ENCODE peak calls at places on chromosomes 16 and 17, in seven cellular contexts. Q, K, S, L, P, N and W are unnamed samples.

GRCh38 chr16:70254965-70255286 is 3.2 kb upstream of the EXOSC6 start:
- DNase-seq in S (no peak), Q (no peak), K (no peak), P (no peak), L (no peak), N (no peak), W (no peak)

GRCh38 chr16:46817961-46818360 is 13.0 kb downstream of the C16orf87 start:
- DNase-seq in S (no peak), N (no peak), K (no peak), Q (peak; percentile 18), L (no peak), P (no peak), W (no peak)

GRCh38 chr16:66344533-66345145 is 21.9 kb upstream of the CDH5 start:
- DNase-seq in Q (peak; percentile 81), P (no peak), K (peak; percentile 71), S (peak; percentile 55), L (no peak), N (no peak), W (no peak)

GRCh38 chr17:78341559-78342437 is 18.1 kb downstream of the SOCS3 start:
- DNase-seq in L (peak; percentile 87), K (peak; percentile 92), N (no peak), P (peak; percentile 96), Q (peak; percentile 88), S (peak; percentile 82), W (peak; percentile 84)

GRCh38 chr17:9028632-9029570 is 7.6 kb downstream of the NTN1 start:
- DNase-seq in S (no peak), K (peak; percentile 57), Q (no peak), L (no peak), P (no peak), N (no peak), W (no peak)

GRCh38 chr17:60971515-60972369 is 294.1 kb downstream of the BCAS3 start:
- DNase-seq in Q (peak; percentile 78), P (no peak), L (peak; percentile 19), S (peak; percentile 76), K (peak; percentile 85), N (no peak), W (no peak)

GRCh38 chr16:19913306-19913717 is 28.7 kb upstream of the GPRC5B start:
- DNase-seq in N (no peak), L (no peak), K (no peak), P (no peak), Q (no peak), S (no peak), W (no peak)

GRCh38 chr17:43545383-43545632 is 832 bp downstream of the ETV4 start:
- DNase-seq in N (no peak), S (no peak), L (no peak), K (no peak), Q (no peak), P (no peak), W (peak; percentile 33)

GRCh38 chr17:43018932-43019331 is 3.3 kb downstream of the VAT1 start:
- DNase-seq in L (no peak), S (no peak), P (no peak), K (no peak), N (no peak), Q (no peak), W (no peak)

GRCh38 chr17:51618485-51618884 is 358.1 kb downstream of the UTP18 start:
- DNase-seq in K (peak; percentile 21), L (no peak), P (no peak), Q (no peak), S (no peak), N (no peak), W (no peak)

GRCh38 chr17:77424585-77425344 is 284.0 kb downstream of the SEC14L1 start:
- DNase-seq in N (no peak), K (peak; percentile 76), S (no peak), P (peak; percentile 98), Q (no peak), L (peak; percentile 98), W (peak; percentile 94)

GRCh38 chr17:49841548-49841947 is 6.3 kb downstream of the TAC4 start:
- DNase-seq in N (no peak), P (no peak), L (no peak), Q (no peak), S (no peak), K (no peak), W (no peak)

GRCh38 chr17:1398900-1399299 is 1.1 kb downstream of the YWHAE start:
- DNase-seq in Q (no peak), P (no peak), K (no peak), N (no peak), L (no peak), S (no peak), W (no peak)

GRCh38 chr17:32626371-32626770 is 139.6 kb downstream of the CDK5R1 start:
- DNase-seq in Q (no peak), S (no peak), N (no peak), K (no peak), P (no peak), L (no peak), W (no peak)

GRCh38 chr17:7355053-7355452 is at the start of gene TMEM95:
- DNase-seq in N (no peak), L (peak; percentile 56), S (no peak), P (peak; percentile 78), Q (no peak), K (no peak), W (peak; percentile 64)

GRCh38 chr17:57356722-57357391 is 100.5 kb downstream of the MSI2 start:
- DNase-seq in N (no peak), K (peak; percentile 71), Q (peak; percentile 43), S (no peak), L (no peak), P (no peak), W (no peak)

GRCh38 chr17:34728771-34729310 is 149.5 kb downstream of the TMEM132E start:
- DNase-seq in P (no peak), L (no peak), K (peak; percentile 76), S (no peak), N (no peak), Q (peak; percentile 58), W (no peak)

GRCh38 chr17:74755533-74755932 is 7.1 kb downstream of the NHERF1 start:
- DNase-seq in S (no peak), Q (no peak), P (no peak), N (no peak), K (no peak), L (no peak), W (no peak)
- H3K4me1 ChIP-seq in S (peaks cover 36% of the 10 kb centered on the region), Q (peaks cover 43% of the 10 kb centered on the region), P (peaks cover 52% of the 10 kb centered on the region), N (peaks cover 17% of the 10 kb centered on the region), K (peaks cover 41% of the 10 kb centered on the region), L (peaks cover 19% of the 10 kb centered on the region), W (peaks cover 10% of the 10 kb centered on the region)

DNA sequence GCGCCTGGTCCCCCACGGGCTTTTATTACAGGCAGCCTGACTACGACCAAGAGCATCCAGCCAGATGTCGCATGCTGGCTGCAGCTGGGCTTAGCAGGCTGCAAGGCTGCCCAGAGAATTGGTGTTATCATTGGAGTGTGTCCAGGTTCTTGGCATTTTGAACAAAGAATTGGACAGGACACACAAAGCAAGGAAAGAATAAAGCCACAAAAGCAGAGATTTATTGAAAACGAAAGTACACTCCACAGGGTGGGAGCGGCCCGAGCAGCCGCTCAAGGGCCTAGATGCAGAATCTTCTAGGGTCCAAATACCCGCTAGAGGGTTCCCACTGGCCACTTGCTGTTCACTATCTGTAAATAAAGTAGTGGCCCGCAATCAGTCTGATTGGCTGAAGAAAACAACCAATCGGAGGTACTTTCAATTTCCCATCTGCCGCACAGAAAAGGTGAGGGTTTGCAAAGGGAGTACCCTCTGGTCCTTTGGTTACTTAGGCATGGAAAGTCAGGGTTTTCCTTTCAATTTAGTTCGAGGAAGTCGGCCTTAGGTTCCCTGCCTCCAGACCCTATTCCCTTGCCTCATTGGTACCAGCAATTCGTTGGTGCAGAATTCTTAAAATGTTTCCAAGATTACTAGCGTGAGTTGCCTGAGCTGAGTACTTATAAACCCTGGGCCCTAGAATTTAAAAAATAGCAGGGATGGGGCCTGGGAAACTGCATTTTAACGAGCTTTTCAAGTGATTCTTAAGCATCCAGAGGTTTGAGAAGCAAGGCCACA is 38.5 kb upstream of the CNEP1R1 start:
- DNase-seq in L (no peak), Q (peak; percentile 40), P (no peak), S (peak; percentile 3), N (no peak), K (peak; percentile 49), W (no peak)
- H3K27ac ChIP-seq in L (no peak overlapping the region), Q (no peak overlapping the region), P (no peak overlapping the region), S (no peak overlapping the region), N (no peak overlapping the region), K (no peak overlapping the region), W (no peak overlapping the region)

DNA sequence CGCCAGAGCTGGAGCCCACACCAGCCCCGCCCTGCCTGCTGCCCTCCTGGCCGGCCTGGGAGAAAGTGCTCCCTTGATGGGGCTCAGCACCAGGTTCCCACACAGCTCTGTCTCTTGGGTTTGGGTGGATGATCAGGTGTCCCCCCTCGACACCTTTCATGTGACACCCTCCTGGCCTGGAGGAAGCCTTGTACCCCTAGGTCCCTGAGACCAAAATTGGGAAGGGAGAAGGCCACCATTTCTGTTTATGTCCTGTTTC is 19.4 kb upstream of the PLLP start:
- DNase-seq in S (no peak), N (no peak), K (no peak), P (no peak), Q (no peak), L (no peak), W (no peak)
- TF ChIP-seq CTCF in S (no peak), N (no peak), K (no peak), P (no peak), Q (no peak), L (no peak), W (no peak)

DNA sequence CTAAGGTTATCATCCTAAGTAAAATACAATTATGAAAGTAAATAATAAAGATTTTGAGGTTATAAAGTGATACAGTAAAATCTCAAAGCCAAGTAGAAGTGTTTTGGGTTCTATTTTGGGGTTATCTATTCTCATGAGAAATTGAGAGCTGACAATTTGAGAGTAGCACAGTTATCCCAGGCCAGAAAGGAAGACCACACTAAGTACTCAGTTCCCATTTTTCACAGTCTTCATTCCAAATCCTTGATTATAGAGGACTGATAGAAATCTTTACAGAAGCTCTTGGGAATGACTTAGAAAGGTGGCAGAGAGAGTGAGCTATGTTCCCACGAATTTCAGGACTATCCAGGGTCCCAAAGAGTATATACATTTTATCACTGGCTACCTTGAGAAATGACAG is 4.6 kb downstream of the GFOD2 start:
- DNase-seq in L (no peak), N (no peak), K (no peak), S (no peak), P (no peak), Q (no peak), W (no peak)
- H3K4me1 ChIP-seq in L (peaks cover 3% of the 10 kb centered on the region), N (peaks cover 6% of the 10 kb centered on the region), K (no peaks in the 10 kb centered on the region), S (peaks cover 7% of the 10 kb centered on the region), P (peaks cover 6% of the 10 kb centered on the region), Q (peaks cover 28% of the 10 kb centered on the region), W (peaks cover 13% of the 10 kb centered on the region)

DNA sequence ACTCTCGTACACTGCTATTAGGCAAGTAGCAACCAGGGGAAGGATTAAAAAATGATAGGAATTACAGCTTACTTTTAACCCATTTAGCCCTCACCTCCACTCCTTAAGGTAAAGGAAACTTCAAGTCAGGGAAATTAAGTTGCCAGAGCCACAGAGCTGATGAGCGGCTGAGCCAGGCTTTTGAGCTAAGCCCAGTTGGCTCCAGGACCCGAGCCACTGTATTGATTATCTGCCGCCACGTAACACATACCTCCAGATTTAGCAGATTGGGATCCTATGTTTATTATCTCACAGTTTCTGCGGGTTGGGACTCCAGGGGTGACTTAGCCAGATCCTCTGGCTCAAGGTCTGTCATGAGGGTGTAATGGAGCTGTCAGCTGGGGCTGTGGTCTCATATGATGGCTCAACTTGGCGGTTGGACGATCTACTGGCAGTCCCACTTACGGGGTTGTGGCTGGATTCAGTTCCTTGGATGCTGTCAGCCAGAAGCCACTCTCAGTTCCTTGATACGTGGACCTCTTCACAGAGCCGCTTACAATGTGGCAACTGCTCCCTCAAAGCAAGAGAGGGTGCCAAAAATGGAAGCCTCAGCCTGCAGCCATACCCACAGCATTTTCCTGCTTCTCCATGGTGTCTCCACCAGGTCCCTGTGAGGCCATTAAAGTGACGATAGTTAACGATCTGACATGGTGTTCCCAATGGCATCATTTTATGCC is 57.3 kb downstream of the TMEM186 start:
- DNase-seq in P (no peak), L (no peak), K (peak; percentile 28), N (no peak), Q (no peak), S (no peak), W (no peak)
- H3K27ac ChIP-seq in P (peak overlapping the region; percentile 74), L (no peak overlapping the region), K (no peak overlapping the region), N (no peak overlapping the region), Q (no peak overlapping the region), S (no peak overlapping the region), W (no peak overlapping the region)

GRCh38 chr16:65121870-65122723 is at the start of gene CDH11:
- DNase-seq in K (peak; percentile 84), S (peak; percentile 65), N (no peak), P (peak; percentile 93), Q (peak; percentile 78), L (peak; percentile 93), W (peak; percentile 71)
- TF ChIP-seq CTCF in K (peak; percentile 39), S (no peak), N (peak; percentile 79), P (no peak), Q (no peak), L (peak; percentile 30), W (peak; percentile 31)